ENCODE peak calls at places on chromosomes 2 and 18, in four cellular contexts. N is Calu3, J is stomach, Y is NT2/D1. U is an unnamed sample.

GRCh38 chr2:11329759-11330158 is 14.7 kb downstream of the ROCK2 start:
- DNase-seq in J (no peak), Y (no peak), N (no peak), U (no peak)

GRCh38 chr2:112795720-112796119 is 11.4 kb upstream of the IL1A start:
- DNase-seq in Y (no peak), J (no peak), N (peak; percentile 79), U (peak; percentile 35)

GRCh38 chr2:34892286-34892685 is 1293.2 kb upstream of the FAM98A start:
- DNase-seq in Y (no peak), J (no peak), N (no peak), U (no peak)

GRCh38 chr2:128276878-128277675 is 41.6 kb downstream of the HS6ST1 start:
- DNase-seq in Y (no peak), J (no peak), N (no peak), U (peak; percentile 30)

GRCh38 chr18:42807852-42808251 is 307.6 kb downstream of the RIT2 start:
- DNase-seq in N (no peak), J (no peak), Y (no peak), U (no peak)

GRCh38 chr2:99598435-99598834 is 108.6 kb upstream of the REV1 start:
- DNase-seq in N (no peak), Y (no peak), J (no peak), U (no peak)

GRCh38 chr2:134097740-134098139 is 156.1 kb upstream of the MGAT5 start:
- DNase-seq in N (no peak), J (no peak), Y (no peak), U (no peak)

GRCh38 chr2:38013158-38013752 is 62.7 kb downstream of the CYP1B1 start:
- DNase-seq in J (no peak), Y (no peak), N (no peak), U (no peak)

GRCh38 chr2:58107803-58108710 is 61.5 kb downstream of the VRK2 start:
- DNase-seq in J (no peak), N (peak; percentile 52), Y (no peak), U (no peak)

GRCh38 chr2:21438949-21439348 is 315.2 kb downstream of the TDRD15 start:
- DNase-seq in N (no peak), J (no peak), Y (no peak), U (no peak)

GRCh38 chr18:2486426-2486825 is 84.9 kb downstream of the METTL4 start:
- DNase-seq in J (no peak), Y (no peak), N (no peak), U (no peak)